ENCODE peak calls at places on chromosomes 11 and 22, in six cellular contexts. B is endodermal cell, Z is PC-9, M is tibial nerve, N is sigmoid colon, Q is ovary. A is an unnamed sample.
A peak's percentile ranks its signal among the peaks of the same experiment; 100 is the strongest.

GRCh38 chr11:11813288-11813962 is 28.3 kb upstream of the USP47 start:
- DNase-seq in B (no peak), Z (peak; percentile 79), M (no peak), N (peak; percentile 78), Q (no peak), A (no peak)

GRCh38 chr22:30398685-30399680 is 2.2 kb downstream of the SEC14L2 start:
- DNase-seq in B (no peak), Z (no peak), M (no peak), N (no peak), Q (no peak), A (no peak)

GRCh38 chr11:33089776-33090175 is 50.4 kb downstream of the TCP11L1 start:
- DNase-seq in B (no peak), Z (no peak), M (no peak), N (no peak), Q (no peak), A (no peak)

GRCh38 chr11:27471588-27472397 is 797 bp downstream of the LGR4 start:
- DNase-seq in B (peak; percentile 88), Z (no peak), M (no peak), N (peak; percentile 71), Q (peak; percentile 31), A (peak; percentile 72)

GRCh38 chr22:20131856-20132685 is 467 bp downstream of the ZDHHC8 start:
- DNase-seq in B (no peak), Z (no peak), M (no peak), N (peak; percentile 79), Q (peak; percentile 50), A (peak; percentile 86)

GRCh38 chr22:49515486-49515885 is 312.2 kb downstream of the BRD1 start:
- DNase-seq in B (peak; percentile 49), Z (no peak), M (no peak), N (no peak), Q (no peak), A (no peak)

GRCh38 chr11:120184946-120185677 is 25.7 kb upstream of the OAF start:
- DNase-seq in B (peak; percentile 46), Z (no peak), M (peak; percentile 69), N (peak; percentile 92), Q (peak; percentile 88), A (peak; percentile 62)

GRCh38 chr22:42868751-42869251 is 11.7 kb upstream of the ARFGAP3 start:
- DNase-seq in B (no peak), Z (no peak), M (no peak), N (peak; percentile 90), Q (no peak), A (peak; percentile 85)

GRCh38 chr11:123653405-123653996 is 923 bp downstream of the SCN3B start:
- DNase-seq in B (no peak), Z (no peak), M (no peak), N (no peak), Q (no peak), A (no peak)

GRCh38 chr11:128052912-128053641 is 534.3 kb downstream of the ETS1 start:
- DNase-seq in B (no peak), Z (no peak), M (no peak), N (no peak), Q (no peak), A (no peak)

GRCh38 chr11:23973244-23973643 is 523.6 kb upstream of the LUZP2 start:
- DNase-seq in B (no peak), Z (no peak), M (no peak), N (no peak), Q (no peak), A (no peak)

GRCh38 chr22:49827853-49828598 is at the start of gene BRD1:
- DNase-seq in B (peak; percentile 67), Z (no peak), M (no peak), N (no peak), Q (peak; percentile 49), A (peak; percentile 82)

GRCh38 chr11:86625981-86626380 is 46.4 kb downstream of the ME3 start:
- DNase-seq in B (no peak), Z (no peak), M (no peak), N (no peak), Q (no peak), A (no peak)

GRCh38 chr11:110715541-110715940 is 3.3 kb upstream of the ARHGAP20 start:
- DNase-seq in B (no peak), Z (no peak), M (no peak), N (no peak), Q (no peak), A (no peak)

GRCh38 chr22:37802310-37803194 is 5.2 kb upstream of the GCAT start:
- DNase-seq in B (peak; percentile 90), Z (peak; percentile 52), M (no peak), N (peak; percentile 83), Q (peak; percentile 67), A (peak; percentile 86)

GRCh38 chr11:27241316-27242122 is 121.5 kb downstream of the CCDC34 start:
- DNase-seq in B (no peak), Z (no peak), M (no peak), N (no peak), Q (no peak), A (no peak)

GRCh38 chr22:32916025-32916424 is 114.5 kb downstream of the TIMP3 start:
- DNase-seq in B (no peak), Z (no peak), M (no peak), N (no peak), Q (no peak), A (no peak)

GRCh38 chr22:48802576-48802975 is 1025.1 kb downstream of the BRD1 start:
- DNase-seq in B (no peak), Z (no peak), M (no peak), N (no peak), Q (no peak), A (no peak)

GRCh38 chr11:45285931-45286632 is at the start of gene SYT13:
- DNase-seq in B (peak; percentile 94), Z (no peak), M (no peak), N (no peak), Q (no peak), A (no peak)

GRCh38 chr22:32864041-32864440 is 62.5 kb downstream of the TIMP3 start:
- DNase-seq in B (no peak), Z (no peak), M (no peak), N (no peak), Q (no peak), A (no peak)

GRCh38 chr11:29781268-29781667 is 235.6 kb downstream of the KCNA4 start:
- DNase-seq in B (no peak), Z (no peak), M (no peak), N (no peak), Q (no peak), A (no peak)

GRCh38 chr11:64407221-64407620 is 48.3 kb downstream of the RPS6KA4 start:
- DNase-seq in B (no peak), Z (no peak), M (no peak), N (no peak), Q (no peak), A (no peak)

GRCh38 chr22:49028111-49028510 is 799.6 kb downstream of the BRD1 start:
- DNase-seq in B (no peak), Z (no peak), M (no peak), N (no peak), Q (no peak), A (no peak)

GRCh38 chr22:42887523-42888507 is 30.7 kb upstream of the ARFGAP3 start:
- DNase-seq in B (no peak), Z (no peak), M (no peak), N (no peak), Q (no peak), A (peak; percentile 80)

GRCh38 chr11:57793711-57794110 is 32.1 kb downstream of the CTNND1 start:
- DNase-seq in B (peak; percentile 25), Z (no peak), M (no peak), N (no peak), Q (no peak), A (no peak)

GRCh38 chr11:108887436-108888238 is 222.8 kb downstream of the DDX10 start:
- DNase-seq in B (no peak), Z (no peak), M (no peak), N (no peak), Q (no peak), A (no peak)

DNA sequence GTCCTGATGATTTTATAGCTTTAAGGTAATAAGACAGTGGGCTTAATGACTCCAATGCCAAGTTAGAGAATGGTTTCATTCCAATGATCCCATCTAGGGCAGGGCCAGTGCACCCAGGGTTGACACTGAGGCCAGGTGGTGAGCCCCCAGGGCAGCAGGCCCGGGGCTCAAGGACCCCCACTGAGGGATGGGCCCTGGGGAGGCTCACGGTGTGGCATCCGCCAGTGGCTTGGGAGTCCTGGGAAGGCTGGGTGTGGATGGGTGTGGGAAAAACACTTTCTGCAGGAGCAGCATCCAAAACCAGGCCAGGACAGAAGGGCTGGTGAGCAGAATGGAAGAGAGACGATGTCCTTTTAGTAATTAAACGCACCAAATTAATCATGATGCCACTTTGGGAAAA is 626.3 kb downstream of the TBC1D22A start:
- DNase-seq in B (no peak), Z (no peak), M (no peak), N (peak; percentile 48), Q (no peak), A (peak; percentile 17)
- H3K9me3 ChIP-seq in B (peaks cover 41% of the 10 kb centered on the region), Z (no peaks in the 10 kb centered on the region), M (no peaks in the 10 kb centered on the region), N (no peaks in the 10 kb centered on the region), Q (no peaks in the 10 kb centered on the region), A (no peaks in the 10 kb centered on the region)

GRCh38 chr11:1831338-1832180 is 3.2 kb upstream of the SYT8 start:
- DNase-seq in B (peak; percentile 36), Z (no peak), M (no peak), N (no peak), Q (no peak), A (no peak)

GRCh38 chr11:1832181-1832988 is 2.4 kb upstream of the SYT8 start:
- DNase-seq in B (peak; percentile 88), Z (no peak), M (no peak), N (no peak), Q (peak; percentile 52), A (peak; percentile 84)

GRCh38 chr11:1830119-1830499 is 4.7 kb upstream of the SYT8 start:
- DNase-seq in B (no peak), Z (no peak), M (no peak), N (no peak), Q (no peak), A (no peak)

GRCh38 chr11:1829039-1829820 is 5.6 kb upstream of the SYT8 start:
- DNase-seq in B (no peak), Z (peak; percentile 78), M (no peak), N (no peak), Q (no peak), A (peak; percentile 75)

GRCh38 chr11:1830500-1831223 is 4.1 kb upstream of the SYT8 start:
- DNase-seq in B (peak; percentile 45), Z (peak; percentile 73), M (no peak), N (no peak), Q (no peak), A (peak; percentile 82)
- H3K27ac ChIP-seq in B (no peak overlapping the region), Z (no peak overlapping the region), M (peak overlapping the region; percentile 58), N (no peak overlapping the region), Q (no peak overlapping the region), A (peak overlapping the region; percentile 24)

DNA sequence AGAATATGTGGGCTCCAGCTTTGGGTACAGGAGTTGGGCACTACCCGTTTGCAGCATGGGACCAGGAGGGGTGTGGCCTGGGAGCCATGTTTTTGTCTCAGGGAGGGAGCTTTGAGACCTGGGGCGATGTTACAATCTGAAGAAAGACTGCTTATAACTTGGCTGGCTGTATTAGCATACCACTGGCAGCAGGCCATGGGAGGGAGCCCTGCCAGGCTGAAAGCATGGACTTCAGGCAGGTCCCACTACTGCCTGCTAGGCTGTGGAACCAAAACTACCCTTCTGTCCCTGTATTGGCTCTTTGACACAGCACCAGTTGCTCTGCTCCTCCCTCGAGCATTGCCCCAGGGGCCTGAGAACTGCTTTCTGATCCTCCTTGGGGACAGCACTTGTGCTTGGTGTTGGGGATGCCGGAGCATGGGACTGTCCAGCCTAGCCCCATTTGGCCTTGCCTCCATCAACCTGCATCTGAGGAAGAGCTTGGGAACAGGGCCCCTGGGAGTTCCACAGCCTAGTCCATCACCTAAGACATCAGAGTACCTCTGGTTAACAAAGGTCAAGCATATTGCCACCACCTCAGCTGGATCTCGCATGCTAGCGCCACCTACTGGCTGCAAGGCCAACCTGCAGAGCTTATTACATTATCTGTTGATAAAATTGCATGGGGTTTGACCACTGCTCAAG is 217.4 kb downstream of the SBF2 start:
- DNase-seq in B (peak; percentile 88), Z (no peak), M (no peak), N (peak; percentile 78), Q (no peak), A (no peak)
- TF ChIP-seq CTCF in B (peak; percentile 95), Z (peak; percentile 77), M (no peak), N (no peak), Q (no peak), A (peak; percentile 60)

GRCh38 chr22:46263208-46263575 is at the start of gene PKDREJ:
- DNase-seq in B (no peak), Z (no peak), M (no peak), N (no peak), Q (no peak), A (no peak)
- H3K9me3 ChIP-seq in B (peaks cover 32% of the 10 kb centered on the region), Z (peaks cover 3% of the 10 kb centered on the region), M (no peaks in the 10 kb centered on the region), N (no peaks in the 10 kb centered on the region), Q (no peaks in the 10 kb centered on the region), A (no peaks in the 10 kb centered on the region)